ENCODE peak calls at places on chromosomes 2 and 18, in ten cellular contexts. N is foreskin fibroblast, S is A549, D is cardiac muscle cell, Q is AG04450, O is brain microvascular endothelial cell, L is ascending aorta, P is adipocyte, M is AG04449, X is left lung. R is an unnamed sample.

GRCh38 chr2:148459300-148459891 is 185.2 kb upstream of the EPC2 start:
- DNase-seq in P (peak), S (no peak), N (no peak), Q (no peak), L (no peak), D (no peak), X (no peak), M (peak), O (no peak), R (no peak)

GRCh38 chr18:2855560-2856350 is 8.9 kb downstream of the EMILIN2 start:
- DNase-seq in M (no peak), S (no peak), X (no peak), Q (no peak), O (no peak), D (no peak), L (no peak), P (no peak), N (no peak), R (peak)

GRCh38 chr2:84631047-84631446 is 114.7 kb downstream of the DNAH6 start:
- DNase-seq in S (peak), O (peak), N (peak), X (no peak), L (no peak), P (peak), D (peak), Q (peak), M (no peak), R (no peak)

GRCh38 chr2:219026946-219027345 is 14.4 kb downstream of the CFAP65 start:
- DNase-seq in Q (no peak), N (no peak), X (no peak), O (no peak), M (no peak), P (no peak), S (no peak), L (no peak), D (no peak), R (peak)

GRCh38 chr18:10304853-10305252 is 149.6 kb upstream of the APCDD1 start:
- DNase-seq in N (peak), S (no peak), D (no peak), X (no peak), L (no peak), M (no peak), Q (no peak), O (no peak), P (peak), R (no peak)

GRCh38 chr2:180240774-180241173 is 233.7 kb upstream of the CWC22 start:
- DNase-seq in S (no peak), P (peak), L (no peak), N (no peak), Q (no peak), O (no peak), X (no peak), D (no peak), M (no peak), R (no peak)

GRCh38 chr18:76274470-76275289 is 220.4 kb downstream of the ZNF516 start:
- DNase-seq in Q (no peak), D (peak), X (no peak), M (no peak), L (no peak), O (no peak), P (no peak), S (peak), N (no peak), R (no peak)

GRCh38 chr2:27291865-27292264 is 9.6 kb downstream of the TRIM54 start:
- DNase-seq in M (no peak), L (no peak), N (no peak), P (no peak), Q (no peak), X (no peak), S (peak), D (peak), O (no peak), R (no peak)

GRCh38 chr2:132416080-132416911 is at the start of gene GPR39:
- DNase-seq in P (peak), M (peak), Q (peak), O (peak), D (peak), X (peak), L (peak), N (peak), S (peak), R (peak)

GRCh38 chr2:109185338-109185737 is 56.3 kb downstream of the SH3RF3 start:
- DNase-seq in O (no peak), S (no peak), M (no peak), N (peak), L (no peak), X (no peak), D (no peak), Q (peak), P (peak), R (peak)

GRCh38 chr2:109180786-109181185 is 51.8 kb downstream of the SH3RF3 start:
- DNase-seq in X (no peak), O (peak), P (no peak), S (no peak), Q (no peak), D (no peak), L (peak), N (no peak), M (no peak), R (peak)

GRCh38 chr2:109184368-109184767 is 55.4 kb downstream of the SH3RF3 start:
- DNase-seq in L (no peak), P (no peak), Q (no peak), D (no peak), M (no peak), N (no peak), S (no peak), O (no peak), X (no peak), R (peak)

GRCh38 chr2:109183871-109184270 is 54.9 kb downstream of the SH3RF3 start:
- DNase-seq in N (no peak), X (no peak), S (no peak), P (no peak), Q (no peak), O (no peak), D (no peak), M (no peak), L (no peak), R (peak)

GRCh38 chr2:109182426-109182825 is 53.4 kb downstream of the SH3RF3 start:
- DNase-seq in D (no peak), P (peak), X (no peak), S (no peak), M (no peak), L (no peak), O (no peak), N (no peak), Q (no peak), R (no peak)
- H3K4me3 ChIP-seq in D (no peak), P (no peak), X (no peak), S (no peak), M (no peak), L (no peak), O (no peak), N (no peak), Q (no peak), R (no peak)

GRCh38 chr18:986552-986951 is 81.9 kb downstream of the ADCYAP1 start:
- DNase-seq in D (no peak), S (no peak), P (no peak), Q (no peak), M (no peak), X (no peak), O (no peak), L (no peak), N (no peak), R (no peak)

GRCh38 chr18:986071-986470 is 81.4 kb downstream of the ADCYAP1 start:
- DNase-seq in D (no peak), M (no peak), X (no peak), O (no peak), P (no peak), Q (no peak), L (no peak), N (no peak), S (no peak), R (no peak)

GRCh38 chr18:989423-989822 is 84.8 kb downstream of the ADCYAP1 start:
- DNase-seq in Q (no peak), S (no peak), P (no peak), N (no peak), D (no peak), M (no peak), O (no peak), X (no peak), L (no peak), R (no peak)

GRCh38 chr18:985301-985700 is 80.6 kb downstream of the ADCYAP1 start:
- DNase-seq in S (no peak), X (no peak), O (no peak), M (no peak), L (no peak), N (no peak), D (no peak), P (no peak), Q (no peak), R (no peak)

GRCh38 chr18:987325-988186 is 82.9 kb downstream of the ADCYAP1 start:
- DNase-seq in L (no peak), S (no peak), Q (no peak), X (no peak), P (peak), O (peak), N (no peak), D (no peak), M (no peak), R (no peak)
- H3K4me3 ChIP-seq in L (no peak), S (no peak), Q (no peak), X (no peak), P (no peak), O (no peak), N (no peak), D (no peak), M (no peak), R (no peak)

GRCh38 chr2:222318026-222318711 is 19.4 kb upstream of the PAX3 start:
- DNase-seq in O (peak), X (peak), S (peak), L (no peak), M (no peak), Q (peak), P (peak), N (peak), D (peak), R (no peak)
- H3K4me3 ChIP-seq in O (peak), X (peak), S (peak), L (peak), M (peak), Q (peak), P (peak), N (peak), D (peak), R (peak)

GRCh38 chr2:112679484-112679883 is 33.7 kb downstream of the SLC20A1 start:
- DNase-seq in N (no peak), Q (no peak), M (no peak), D (no peak), S (no peak), L (no peak), X (no peak), P (peak), O (no peak), R (no peak)
- H3K4me3 ChIP-seq in N (no peak), Q (no peak), M (no peak), D (no peak), S (no peak), L (no peak), X (no peak), P (no peak), O (no peak), R (no peak)

GRCh38 chr2:197254776-197255521 is 55.6 kb downstream of the ANKRD44 start:
- DNase-seq in Q (no peak), N (no peak), M (no peak), P (no peak), S (no peak), D (no peak), O (no peak), X (no peak), L (no peak), R (no peak)

GRCh38 chr2:197256771-197257170 is 53.8 kb downstream of the ANKRD44 start:
- DNase-seq in X (no peak), L (no peak), Q (no peak), M (no peak), S (no peak), O (no peak), D (no peak), N (no peak), P (no peak), R (no peak)

GRCh38 chr2:197258580-197258979 is 52.0 kb downstream of the ANKRD44 start:
- DNase-seq in Q (no peak), L (no peak), S (no peak), M (no peak), N (no peak), P (no peak), X (no peak), D (no peak), O (no peak), R (no peak)

GRCh38 chr2:197256021-197256420 is 54.6 kb downstream of the ANKRD44 start:
- DNase-seq in X (no peak), M (no peak), D (no peak), N (no peak), O (no peak), Q (no peak), L (no peak), S (no peak), P (no peak), R (no peak)

GRCh38 chr2:197255550-197255949 is 55.0 kb downstream of the ANKRD44 start:
- DNase-seq in D (peak), O (peak), N (no peak), L (peak), P (peak), Q (no peak), X (peak), S (no peak), M (no peak), R (peak)
- H3K4me3 ChIP-seq in D (no peak), O (no peak), N (no peak), L (no peak), P (peak), Q (peak), X (peak), S (no peak), M (peak), R (peak)

GRCh38 chr2:196103626-196104025 is 35.0 kb upstream of the DNAH7 start:
- DNase-seq in M (no peak), D (no peak), S (no peak), Q (no peak), N (no peak), P (no peak), O (no peak), X (no peak), L (no peak), R (no peak)
- H3K4me3 ChIP-seq in M (no peak), D (no peak), S (no peak), Q (no peak), N (no peak), P (no peak), O (no peak), X (no peak), L (no peak), R (no peak)

GRCh38 chr2:240291940-240292574 is 143.4 kb upstream of the GPC1 start:
- DNase-seq in N (no peak), S (no peak), P (no peak), M (no peak), L (no peak), D (no peak), Q (no peak), O (no peak), X (no peak), R (no peak)

GRCh38 chr2:240292622-240293021 is 142.8 kb upstream of the GPC1 start:
- DNase-seq in N (no peak), P (no peak), D (no peak), S (no peak), L (no peak), X (no peak), Q (no peak), M (no peak), O (no peak), R (no peak)

GRCh38 chr2:240289701-240290431 is 145.6 kb upstream of the GPC1 start:
- DNase-seq in P (no peak), Q (no peak), S (no peak), D (no peak), O (no peak), M (no peak), N (no peak), X (peak), L (no peak), R (no peak)

GRCh38 chr2:240291337-240291751 is 144.1 kb upstream of the GPC1 start:
- DNase-seq in O (peak), N (no peak), X (peak), M (no peak), Q (no peak), S (no peak), L (no peak), D (no peak), P (no peak), R (no peak)

GRCh38 chr2:240290432-240291336 is 144.8 kb upstream of the GPC1 start:
- DNase-seq in L (no peak), O (no peak), X (peak), N (no peak), D (no peak), S (no peak), P (no peak), Q (no peak), M (no peak), R (no peak)
- H3K4me3 ChIP-seq in L (no peak), O (no peak), X (no peak), N (no peak), D (no peak), S (no peak), P (no peak), Q (no peak), M (no peak), R (no peak)

DNA sequence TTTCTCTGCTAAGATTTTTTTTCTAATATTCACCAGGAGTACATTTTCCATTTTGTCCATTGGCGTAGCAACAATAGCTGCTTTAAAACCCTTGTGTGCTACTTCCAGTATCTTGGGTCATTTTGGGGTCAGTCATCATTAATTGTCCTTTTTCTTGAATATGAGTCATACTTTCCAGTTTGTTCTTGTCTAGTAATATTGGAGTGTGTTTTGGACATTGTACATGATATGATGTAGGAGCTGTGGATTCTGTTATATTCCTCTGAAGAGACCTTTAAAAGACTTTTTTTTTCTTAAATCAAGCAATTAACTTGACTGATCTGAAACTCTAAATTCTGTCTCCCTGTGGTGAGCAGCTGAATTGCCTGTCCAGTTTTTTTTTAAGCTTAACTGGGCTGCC is 40.8 kb downstream of the AGPS start:
- DNase-seq in S (no peak), Q (no peak), D (no peak), O (no peak), X (no peak), M (no peak), N (no peak), P (no peak), L (no peak), R (no peak)
- H3K4me3 ChIP-seq in S (no peak), Q (no peak), D (no peak), O (no peak), X (no peak), M (no peak), N (no peak), P (no peak), L (no peak), R (no peak)

GRCh38 chr2:38959938-38960608 is 70.4 kb downstream of the ARHGEF33 start:
- DNase-seq in N (peak), Q (peak), O (peak), X (peak), M (peak), L (peak), D (peak), S (no peak), P (peak), R (peak)
- H3K4me3 ChIP-seq in N (peak), Q (peak), O (peak), X (peak), M (peak), L (peak), D (no peak), S (no peak), P (peak), R (peak)